ENCODE peak calls at places on chromosomes 12 and 14, in six cellular contexts. B is cortex of kidney, S is cerebellar cortex, Y is ELR, W is NCI-H2081, Q is HEK293T. X is an unnamed sample.

GRCh38 chr14:104294983-104295680 is 156.7 kb downstream of the KIF26A start:
- DNase-seq in B (no peak), S (no peak), Y (no peak), W (no peak), Q (no peak), X (no peak)

GRCh38 chr12:28998662-28999120 is 150.4 kb upstream of the FAR2 start:
- DNase-seq in B (no peak), S (peak), Y (peak), W (no peak), Q (peak), X (no peak)

GRCh38 chr12:122072031-122072970 is 6.3 kb upstream of the MLXIP start:
- DNase-seq in B (no peak), S (peak), Y (peak), W (peak), Q (peak), X (peak)

GRCh38 chr12:93518725-93519124 is 51.4 kb downstream of the MRPL42 start:
- DNase-seq in B (no peak), S (no peak), Y (peak), W (no peak), Q (no peak), X (no peak)

GRCh38 chr12:104351023-104351983 is 47.8 kb downstream of the EID3 start:
- DNase-seq in B (no peak), S (no peak), Y (no peak), W (no peak), Q (no peak), X (no peak)

GRCh38 chr14:75443203-75443969 is 15.6 kb downstream of the JDP2 start:
- DNase-seq in B (no peak), S (no peak), Y (no peak), W (no peak), Q (no peak), X (no peak)

GRCh38 chr12:59886131-59886751 is 290.4 kb downstream of the SLC16A7 start:
- DNase-seq in B (no peak), S (no peak), Y (no peak), W (no peak), Q (no peak), X (no peak)

GRCh38 chr14:94037954-94038353 is 11.8 kb downstream of the OTUB2 start:
- DNase-seq in B (no peak), S (no peak), Y (no peak), W (no peak), Q (no peak), X (no peak)

GRCh38 chr14:74875941-74876913 is at the start of gene PROX2:
- DNase-seq in B (no peak), S (no peak), Y (no peak), W (no peak), Q (no peak), X (no peak)

GRCh38 chr12:67239061-67239460 is 30.1 kb upstream of the CAND1 start:
- DNase-seq in B (no peak), S (no peak), Y (peak), W (no peak), Q (no peak), X (no peak)

GRCh38 chr12:45863332-45863731 is 127.0 kb downstream of the SCAF11 start:
- DNase-seq in B (no peak), S (no peak), Y (no peak), W (no peak), Q (no peak), X (no peak)

GRCh38 chr14:81252278-81252677 is 31.5 kb upstream of the GTF2A1 start:
- DNase-seq in B (no peak), S (no peak), Y (no peak), W (no peak), Q (no peak), X (no peak)